ENCODE peak calls at places on chromosome 3, in eight cellular contexts. G, N, S, F, O, R, X and D are unnamed samples.

GRCh38 chr3:42934910-42935309 is 29.0 kb downstream of the ZNF662 start:
- DNase-seq in G (no peak), N (no peak), S (no peak), F (no peak), O (no peak), R (no peak), X (no peak), D (no peak)

GRCh38 chr3:66037330-66037985 is 1.3 kb downstream of the MAGI1 start:
- DNase-seq in G (no peak), N (peak; percentile 53), S (peak; percentile 74), F (peak; percentile 26), O (no peak), R (no peak), X (peak; percentile 70), D (no peak)

GRCh38 chr3:5190147-5190791 is 2.8 kb downstream of the EDEM1 start:
- DNase-seq in G (no peak), N (no peak), S (no peak), F (no peak), O (no peak), R (no peak), X (no peak), D (no peak)

GRCh38 chr3:56251343-56251945 is 216.8 kb downstream of the ERC2 start:
- DNase-seq in G (no peak), N (peak; percentile 30), S (peak; percentile 51), F (peak; percentile 46), O (peak; percentile 6), R (peak; percentile 24), X (peak; percentile 40), D (no peak)

GRCh38 chr3:175247629-175248028 is 388.5 kb downstream of the NAALADL2 start:
- DNase-seq in G (no peak), N (no peak), S (no peak), F (no peak), O (no peak), R (no peak), X (no peak), D (no peak)

GRCh38 chr3:193831495-193832455 is 238.8 kb downstream of the OPA1 start:
- DNase-seq in G (peak; percentile 38), N (peak; percentile 95), S (no peak), F (no peak), O (no peak), R (no peak), X (peak; percentile 97), D (no peak)

GRCh38 chr3:174330303-174330702 is 528.8 kb upstream of the NAALADL2 start:
- DNase-seq in G (no peak), N (peak; percentile 5), S (no peak), F (no peak), O (peak; percentile 51), R (no peak), X (peak; percentile 95), D (no peak)

GRCh38 chr3:155049959-155050358 is 30.2 kb upstream of the MME start:
- DNase-seq in G (no peak), N (no peak), S (no peak), F (no peak), O (no peak), R (no peak), X (no peak), D (no peak)

GRCh38 chr3:127914584-127914983 is 448 bp upstream of the KBTBD12 start:
- DNase-seq in G (no peak), N (no peak), S (no peak), F (no peak), O (no peak), R (no peak), X (no peak), D (no peak)

GRCh38 chr3:46506526-46506925 is 8.8 kb downstream of the RTP3 start:
- DNase-seq in G (no peak), N (no peak), S (no peak), F (no peak), O (no peak), R (no peak), X (no peak), D (no peak)

GRCh38 chr3:64417816-64418215 is 192.6 kb upstream of the PRICKLE2 start:
- DNase-seq in G (no peak), N (peak; percentile 1), S (peak; percentile 93), F (no peak), O (no peak), R (no peak), X (peak; percentile 71), D (no peak)

GRCh38 chr3:197692641-197693040 is 44.1 kb downstream of the RUBCN start:
- DNase-seq in G (no peak), N (no peak), S (no peak), F (no peak), O (no peak), R (no peak), X (no peak), D (no peak)

GRCh38 chr3:120791958-120792357 is 49.4 kb downstream of the GTF2E1 start:
- DNase-seq in G (no peak), N (peak; percentile 55), S (no peak), F (no peak), O (peak; percentile 29), R (no peak), X (peak; percentile 88), D (no peak)

GRCh38 chr3:15804553-15805095 is 6.8 kb upstream of the ANKRD28 start:
- DNase-seq in G (no peak), N (no peak), S (no peak), F (no peak), O (no peak), R (no peak), X (peak; percentile 65), D (no peak)

GRCh38 chr3:71694358-71694999 is 30.7 kb downstream of the EIF4E3 start:
- DNase-seq in G (no peak), N (peak; percentile 32), S (no peak), F (no peak), O (peak; percentile 82), R (no peak), X (peak; percentile 74), D (no peak)

GRCh38 chr3:34107669-34108068 is 309.2 kb downstream of the PDCD6IP start:
- DNase-seq in G (no peak), N (no peak), S (no peak), F (no peak), O (no peak), R (no peak), X (no peak), D (no peak)

GRCh38 chr3:141499965-141500364 is 13.1 kb downstream of the RASA2 start:
- DNase-seq in G (no peak), N (no peak), S (no peak), F (no peak), O (no peak), R (no peak), X (no peak), D (no peak)
- H3K27ac ChIP-seq in G (no peak overlapping the region), N (no peak overlapping the region), S (no peak overlapping the region), F (no peak overlapping the region), O (no peak overlapping the region), R (no peak overlapping the region), X (no peak overlapping the region), D (peak overlapping the region; percentile 77)

GRCh38 chr3:188157407-188157806 is 3.5 kb downstream of the LPP start:
- DNase-seq in G (no peak), N (no peak), S (no peak), F (no peak), O (no peak), R (no peak), X (no peak), D (no peak)
- H3K27ac ChIP-seq in G (no peak overlapping the region), N (no peak overlapping the region), S (no peak overlapping the region), F (no peak overlapping the region), O (no peak overlapping the region), R (no peak overlapping the region), X (no peak overlapping the region), D (no peak overlapping the region)

DNA sequence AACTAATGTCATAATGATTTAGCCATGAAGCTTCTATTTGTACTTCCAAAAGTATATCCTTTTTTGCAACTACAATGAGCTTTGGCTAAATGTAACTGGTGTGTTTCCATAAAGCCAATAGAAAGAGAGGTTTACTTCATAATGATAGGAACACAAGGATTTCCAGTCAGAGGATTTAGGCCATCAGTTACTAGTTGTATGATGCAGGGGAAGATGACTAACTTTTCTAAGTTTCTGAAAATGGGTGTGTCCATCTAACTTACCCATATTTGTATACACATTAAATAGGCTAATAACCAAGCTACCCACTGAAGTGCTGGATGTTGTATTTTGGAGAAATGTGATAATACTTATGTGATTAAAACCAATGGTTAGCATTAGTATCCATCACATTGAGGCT is 55.7 kb downstream of the SLC4A7 start:
- DNase-seq in G (no peak), N (no peak), S (no peak), F (no peak), O (no peak), R (no peak), X (no peak), D (no peak)
- H3K27ac ChIP-seq in G (no peak overlapping the region), N (no peak overlapping the region), S (no peak overlapping the region), F (no peak overlapping the region), O (no peak overlapping the region), R (no peak overlapping the region), X (no peak overlapping the region), D (no peak overlapping the region)

DNA sequence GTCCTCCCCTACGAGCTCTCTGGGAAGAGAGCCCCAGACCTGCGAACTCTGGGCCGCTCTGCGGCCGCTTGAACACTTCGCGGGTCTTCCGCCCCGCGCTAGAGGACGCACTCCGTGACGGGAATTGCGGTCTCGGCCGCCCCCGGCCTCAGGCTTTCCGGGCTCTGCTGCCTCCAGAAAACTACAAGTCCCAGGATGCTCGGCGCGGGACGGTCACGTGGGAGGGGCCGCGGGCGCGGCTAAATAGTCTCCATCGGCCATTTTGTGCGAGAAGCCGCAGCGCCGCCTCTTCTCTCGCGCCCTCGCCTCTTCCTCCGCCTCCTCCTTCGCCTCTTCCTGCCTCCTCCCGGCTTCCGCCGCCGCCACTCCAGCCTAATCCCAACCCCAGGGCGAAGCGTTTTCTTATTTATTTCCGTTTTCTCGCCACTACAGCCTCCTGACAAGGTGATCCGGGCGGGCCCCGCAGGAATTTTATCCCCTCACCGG is at the start of gene EIF1B:
- DNase-seq in G (peak; percentile 97), N (peak; percentile 89), S (peak; percentile 98), F (peak; percentile 94), O (peak; percentile 93), R (peak; percentile 92), X (peak; percentile 94), D (peak; percentile 99)
- H3K27ac ChIP-seq in G (peak within 1 kb of the TSS; percentile 95), N (peak within 1 kb of the TSS; percentile 85), S (peak within 1 kb of the TSS; percentile 95), F (peak within 1 kb of the TSS; percentile 87), O (peak within 1 kb of the TSS; percentile 92), R (peak within 1 kb of the TSS; percentile 75), X (peak within 1 kb of the TSS; percentile 93), D (peak within 1 kb of the TSS; percentile 91)

GRCh38 chr3:149553781-149554451 is 79.4 kb downstream of the TM4SF4 start:
- DNase-seq in G (no peak), N (no peak), S (no peak), F (no peak), O (peak; percentile 88), R (no peak), X (peak; percentile 97), D (no peak)
- H3K27ac ChIP-seq in G (peak overlapping the region; percentile 26), N (no peak overlapping the region), S (peak overlapping the region; percentile 64), F (peak overlapping the region; percentile 64), O (peak overlapping the region; percentile 92), R (peak overlapping the region; percentile 26), X (peak overlapping the region; percentile 81), D (no peak overlapping the region)